ENCODE peak calls at places on chromosomes 12 and 14, in four cellular contexts. C is K562, U is HepG2, F is WTC11. V is an unnamed sample.

GRCh38 chr14:99659333-99659741 is 14.4 kb downstream of the HHIPL1 start:
- DNase-seq in C (no peak), U (no peak), F (peak), V (no peak)

GRCh38 chr12:65826513-65827171 is 2.4 kb downstream of the HMGA2 start:
- DNase-seq in U (no peak), F (no peak), C (no peak), V (no peak)

GRCh38 chr12:40253936-40254335 is 29.1 kb downstream of the LRRK2 start:
- DNase-seq in C (no peak), F (no peak), U (no peak), V (no peak)

GRCh38 chr12:56411781-56412639 is 37.2 kb downstream of the TIMELESS start:
- DNase-seq in F (no peak), U (no peak), C (no peak), V (peak)

GRCh38 chr12:1616233-1617066 is 12.6 kb upstream of the WNT5B start:
- DNase-seq in C (no peak), F (no peak), U (no peak), V (no peak)

GRCh38 chr12:107131832-107132616 is 38.7 kb upstream of the CRY1 start:
- DNase-seq in C (peak), U (peak), F (no peak), V (peak)

GRCh38 chr14:96267336-96267735 is 11.3 kb downstream of the BDKRB1 start:
- DNase-seq in C (no peak), U (no peak), F (no peak), V (no peak)

GRCh38 chr14:43858981-43859380 is 648.1 kb downstream of the FSCB start:
- DNase-seq in F (no peak), U (no peak), C (no peak), V (no peak)

GRCh38 chr14:23160924-23161522 is 22.4 kb downstream of the SLC7A8 start:
- DNase-seq in U (no peak), C (peak), F (peak), V (no peak)

GRCh38 chr12:118714051-118714460 is 267.3 kb upstream of the SRRM4 start:
- DNase-seq in F (peak), U (peak), C (peak), V (peak)
- TF ChIP-seq ELF4 in F (no peak), U (no peak), C (no peak), V (no peak)

DNA sequence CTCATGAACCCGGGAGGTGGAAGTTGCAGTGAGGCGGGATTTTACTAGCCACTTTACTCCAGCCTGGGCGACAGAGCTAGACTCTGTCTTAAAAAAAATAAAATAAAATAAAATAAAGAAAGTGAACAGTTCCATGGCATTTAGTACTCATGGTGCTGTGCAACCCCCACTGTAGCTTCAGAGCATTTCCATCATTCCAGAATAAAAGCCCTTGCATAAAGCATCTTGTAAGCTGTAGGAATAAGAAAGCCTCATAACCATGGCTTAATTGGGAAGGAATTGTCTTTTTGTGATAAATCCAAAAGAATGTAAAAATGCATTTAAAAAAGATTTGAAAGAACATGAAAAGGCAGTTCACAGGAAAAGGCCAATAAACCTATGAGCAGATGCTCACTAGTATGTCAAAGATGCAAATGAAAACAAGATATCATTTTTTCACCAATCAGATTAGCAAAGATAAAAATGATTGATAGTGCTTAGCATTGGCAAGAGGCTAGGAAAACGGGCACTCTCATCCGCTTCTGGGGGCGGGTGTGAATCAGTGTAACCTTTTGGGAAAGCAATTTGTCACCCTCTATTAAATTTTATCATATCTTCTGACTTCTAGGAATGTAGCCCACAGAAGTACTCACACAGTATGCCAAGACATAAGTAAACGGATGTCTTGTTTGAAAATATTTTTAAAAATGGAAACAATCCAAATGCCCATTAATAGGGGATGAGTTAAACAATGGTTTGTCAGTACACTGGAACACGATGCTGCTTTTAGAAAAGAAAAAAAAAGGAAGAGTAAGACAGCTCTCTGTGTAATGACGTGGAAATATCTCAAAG is 46.6 kb downstream of the CFAP251 start:
- DNase-seq in C (no peak), F (no peak), U (no peak), V (no peak)
- TF ChIP-seq ELF4 in C (no peak), F (no peak), U (no peak), V (no peak)

DNA sequence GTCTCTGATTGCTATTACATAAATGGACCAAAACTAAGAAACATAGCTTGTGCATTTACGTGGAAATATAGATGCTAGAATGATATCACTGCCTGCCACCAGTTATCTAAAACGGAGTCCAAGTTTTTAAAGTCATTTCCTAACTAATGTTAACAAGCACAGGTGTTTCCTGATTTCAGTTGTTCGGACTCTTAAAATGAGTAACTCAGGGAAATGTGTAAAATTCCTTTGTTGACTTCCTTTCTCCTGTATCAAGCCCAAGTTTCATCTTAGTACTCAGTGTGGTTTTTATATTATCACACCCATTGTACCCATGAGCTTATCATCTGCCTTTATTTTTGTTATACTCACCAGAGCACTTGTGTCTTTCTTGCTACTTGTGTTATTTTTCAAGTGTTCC is 13.2 kb upstream of the PRKCH start:
- DNase-seq in F (no peak), C (no peak), U (no peak), V (no peak)
- TF ChIP-seq ELF4 in F (no peak), C (no peak), U (no peak), V (no peak)

DNA sequence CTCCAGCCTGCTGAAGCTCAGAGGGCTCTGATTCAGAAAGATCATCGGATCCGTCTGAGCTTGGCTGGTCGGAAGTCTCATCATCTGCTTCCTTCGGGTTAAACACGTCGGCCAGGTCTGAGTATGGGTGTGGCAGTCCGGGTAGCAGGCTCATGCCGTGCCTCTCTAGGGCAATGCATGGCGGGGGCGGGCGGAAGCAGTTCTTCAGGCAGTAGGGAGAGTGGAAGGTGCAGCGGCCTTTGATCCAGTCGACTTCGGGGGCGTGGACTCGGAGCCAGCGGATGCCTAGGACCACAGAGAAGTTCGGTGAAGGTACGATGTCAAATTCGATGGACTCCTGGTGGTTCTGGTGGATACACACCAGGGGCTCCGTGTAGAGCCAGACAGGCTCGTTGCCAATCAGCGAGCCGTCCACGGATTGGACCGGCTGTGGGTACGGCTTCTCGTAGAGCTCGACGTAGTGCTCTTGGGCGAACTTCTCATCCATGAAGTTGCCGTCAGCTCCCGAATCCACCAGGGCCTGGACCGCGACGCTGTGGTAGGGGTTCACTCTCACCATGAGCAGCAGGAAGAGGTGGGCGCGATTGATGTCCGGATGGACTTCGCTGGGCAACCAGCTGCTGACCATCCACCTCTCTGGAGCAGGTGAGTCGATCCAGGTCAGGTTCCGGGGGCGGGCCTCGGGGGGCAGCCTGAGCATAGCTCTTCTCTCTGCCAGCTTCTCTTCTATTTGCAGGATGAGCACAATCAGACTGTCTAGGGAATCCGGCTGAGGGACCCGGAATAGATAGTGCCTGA is 20.3 kb downstream of the RTL1 start:
- DNase-seq in U (no peak), F (no peak), C (no peak), V (no peak)
- TF ChIP-seq ELF4 in U (no peak), F (no peak), C (no peak), V (no peak)

DNA sequence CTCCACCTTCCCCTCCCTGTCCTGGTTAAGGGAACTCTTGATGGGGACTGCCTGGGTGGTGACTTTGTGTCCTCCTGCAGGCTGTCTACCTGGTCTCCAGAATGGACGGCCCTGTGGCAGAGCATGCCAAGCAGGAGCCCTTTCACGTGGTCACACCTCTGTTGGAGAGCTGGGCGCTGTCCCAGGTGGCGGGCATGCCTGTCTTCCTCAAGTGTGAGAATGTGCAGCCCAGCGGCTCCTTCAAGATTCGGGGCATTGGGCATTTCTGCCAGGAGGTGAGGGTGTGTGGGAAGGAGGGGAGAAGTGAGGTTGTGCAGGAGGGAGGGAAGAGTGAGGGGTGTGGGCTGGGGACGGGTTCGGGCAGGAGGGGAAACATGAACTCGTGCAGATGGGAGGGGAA is 5.7 kb downstream of the SDSL start:
- DNase-seq in U (no peak), F (no peak), C (no peak), V (no peak)
- TF ChIP-seq ELF4 in U (no peak), F (no peak), C (no peak), V (no peak)